ENCODE peak calls at places on chromosomes 3 and 15, in four cellular contexts. O is HT1080; L is activated T-helper 9 cell treated with anti-CD3 and anti-CD28 coated beads, Interleukin-2, amount 50 U/mL, for 16 hours; F is A172. K is an unnamed sample.

GRCh38 chr3:168183774-168184173 is 88.0 kb upstream of the GOLIM4 start:
- DNase-seq in F (no peak), O (no peak), L (no peak), K (no peak)

GRCh38 chr3:55690746-55691540 is 203.8 kb upstream of the WNT5A start:
- DNase-seq in O (no peak), L (no peak), F (no peak), K (no peak)

GRCh38 chr3:161474691-161475090 is 21.9 kb upstream of the OTOL1 start:
- DNase-seq in F (no peak), O (no peak), L (no peak), K (no peak)

GRCh38 chr3:137692803-137693431 is 71.2 kb upstream of the SOX14 start:
- DNase-seq in F (peak), O (peak), L (no peak), K (peak)

GRCh38 chr15:75688831-75689230 is 23.8 kb downstream of the CSPG4 start:
- DNase-seq in L (no peak), O (no peak), F (no peak), K (no peak)

GRCh38 chr3:146559388-146559787 is 15.0 kb upstream of the PLSCR1 start:
- DNase-seq in O (no peak), F (no peak), L (no peak), K (no peak)

GRCh38 chr3:100184960-100185566 is 70.8 kb upstream of the FILIP1L start:
- DNase-seq in L (no peak), O (no peak), F (no peak), K (no peak)

GRCh38 chr15:55696221-55696620 is 46.7 kb downstream of the PRTG start:
- DNase-seq in O (no peak), L (no peak), F (no peak), K (no peak)

GRCh38 chr3:23611737-23612295 is 193.9 kb upstream of the UBE2E1 start:
- DNase-seq in L (no peak), O (no peak), F (peak), K (no peak)

GRCh38 chr15:100713163-100713867 is 110.9 kb downstream of the ASB7 start:
- DNase-seq in L (no peak), O (peak), F (peak), K (peak)

GRCh38 chr15:98952381-98952803 is 55.2 kb downstream of the PGPEP1L start:
- DNase-seq in L (no peak), F (no peak), O (no peak), K (no peak)

GRCh38 chr3:8739757-8740508 is 6.3 kb downstream of the CAV3 start:
- DNase-seq in O (peak), L (no peak), F (peak), K (no peak)

GRCh38 chr3:8625991-8626390 is 18.6 kb downstream of the SSUH2 start:
- DNase-seq in L (no peak), O (peak), F (peak), K (no peak)

GRCh38 chr3:193851941-193852674 is 259.1 kb downstream of the OPA1 start:
- DNase-seq in O (no peak), L (no peak), F (peak), K (no peak)

GRCh38 chr15:37289109-37289765 is 188.9 kb upstream of the MEIS2 start:
- DNase-seq in L (no peak), O (peak), F (peak), K (no peak)

GRCh38 chr15:98648654-98649537 is 557 bp downstream of the IGF1R start:
- DNase-seq in O (peak), L (peak), F (peak), K (no peak)

GRCh38 chr3:117409701-117410459 is 700.3 kb downstream of the TUSC7 start:
- DNase-seq in O (no peak), L (no peak), F (no peak), K (no peak)

GRCh38 chr15:72195101-72195511 is 2.5 kb downstream of the GRAMD2A start:
- DNase-seq in O (no peak), L (no peak), F (no peak), K (no peak)

GRCh38 chr3:138441256-138441655 is 6.8 kb downstream of the ESYT3 start:
- DNase-seq in L (no peak), O (no peak), F (no peak), K (no peak)

GRCh38 chr3:67635257-67635656 is 19.2 kb downstream of the SUCLG2 start:
- DNase-seq in L (no peak), F (peak), O (peak), K (peak)

GRCh38 chr3:111152506-111152905 is 80.9 kb downstream of the NECTIN3 start:
- DNase-seq in L (no peak), F (no peak), O (no peak), K (no peak)

GRCh38 chr3:78507196-78507984 is 1260.4 kb downstream of the ROBO1 start:
- DNase-seq in F (no peak), O (no peak), L (no peak), K (no peak)

GRCh38 chr15:27743078-27743477 is 356.0 kb downstream of the OCA2 start:
- DNase-seq in O (no peak), F (no peak), L (no peak), K (no peak)

GRCh38 chr15:86139828-86140227 is 60.2 kb downstream of the AGBL1 start:
- DNase-seq in O (no peak), F (no peak), L (no peak), K (no peak)

GRCh38 chr15:52349062-52349700 is 53.6 kb upstream of the MYO5C start:
- DNase-seq in O (no peak), F (peak), L (no peak), K (peak)

GRCh38 chr3:136336329-136337100 is 86.4 kb downstream of the PCCB start:
- DNase-seq in L (no peak), F (no peak), O (no peak), K (no peak)

GRCh38 chr3:150147776-150148175 is 177.1 kb upstream of the PFN2 start:
- DNase-seq in O (peak), L (no peak), F (peak), K (no peak)

GRCh38 chr15:97861529-97861928 is 99.0 kb upstream of the ARRDC4 start:
- DNase-seq in O (no peak), F (no peak), L (no peak), K (no peak)

GRCh38 chr3:126293370-126294082 is 63.7 kb downstream of the KLF15 start:
- DNase-seq in O (peak), F (peak), L (no peak), K (no peak)

GRCh38 chr15:68330911-68331310 is 53.4 kb downstream of the FEM1B start:
- DNase-seq in F (no peak), L (no peak), O (no peak), K (no peak)

GRCh38 chr3:93867425-93867824 is 106.3 kb downstream of the PROS1 start:
- DNase-seq in O (no peak), F (no peak), L (no peak), K (no peak)

GRCh38 chr3:60972599-60972998 is 278.7 kb downstream of the FHIT start:
- DNase-seq in F (no peak), L (no peak), O (no peak), K (no peak)

GRCh38 chr15:100873029-100873677 is 6.5 kb upstream of the ALDH1A3 start:
- DNase-seq in L (no peak), O (peak), F (peak), K (peak)

GRCh38 chr3:19937459-19938362 is 3.7 kb upstream of the EFHB start:
- DNase-seq in F (peak), L (no peak), O (peak), K (no peak)

GRCh38 chr15:100696452-100696851 is 94.1 kb downstream of the ASB7 start:
- DNase-seq in O (no peak), F (no peak), L (no peak), K (no peak)

GRCh38 chr3:122067588-122068240 is 12.6 kb downstream of the CD86 start:
- DNase-seq in O (no peak), L (no peak), F (no peak), K (no peak)

GRCh38 chr3:129605593-129606521 is 619 bp downstream of the PLXND1 start:
- DNase-seq in F (peak), L (peak), O (peak), K (no peak)